ENCODE peak calls at places on chromosomes 16 and 17, in eight cellular contexts. Y is prostate gland, P is HFF-Myc, X is GM06990, E is pancreas, W is ovary, Q is fibroblast of lung, I is cardiac muscle cell. N is an unnamed sample.

GRCh38 chr17:82222816-82223215 is 6.0 kb upstream of the SLC16A3 start:
- DNase-seq in Q (peak), W (no peak), X (no peak), E (no peak), I (no peak), P (no peak), Y (no peak), N (no peak)

GRCh38 chr17:69609495-69610315 is 195.2 kb downstream of the MAP2K6 start:
- DNase-seq in Y (no peak), Q (peak), I (peak), X (no peak), E (no peak), W (no peak), P (no peak), N (peak)

GRCh38 chr17:69909389-69909788 is 165.6 kb upstream of the KCNJ16 start:
- DNase-seq in X (no peak), W (no peak), P (no peak), I (no peak), Q (no peak), Y (no peak), E (no peak), N (no peak)

GRCh38 chr17:5500247-5500803 is 14.0 kb downstream of the MIS12 start:
- DNase-seq in Y (no peak), Q (no peak), I (no peak), X (no peak), W (no peak), P (no peak), E (no peak), N (no peak)

GRCh38 chr17:51423421-51424160 is 163.2 kb downstream of the UTP18 start:
- DNase-seq in X (no peak), I (no peak), P (no peak), Y (no peak), W (no peak), E (no peak), Q (no peak), N (no peak)

GRCh38 chr16:47732806-47733150 is 271.6 kb downstream of the PHKB start:
- DNase-seq in P (peak), Y (no peak), W (no peak), Q (peak), X (no peak), I (no peak), E (no peak), N (peak)

GRCh38 chr17:50564916-50565315 is 4.4 kb downstream of the CACNA1G start:
- DNase-seq in P (peak), Y (no peak), E (no peak), Q (peak), X (no peak), W (peak), I (no peak), N (peak)

GRCh38 chr16:19718624-19718965 is 524 bp downstream of the IQCK start:
- DNase-seq in Q (peak), W (peak), Y (no peak), I (no peak), P (no peak), X (no peak), E (no peak), N (peak)

GRCh38 chr16:87638736-87639135 is 36.4 kb downstream of the JPH3 start:
- DNase-seq in Y (no peak), I (no peak), P (no peak), X (no peak), W (no peak), E (no peak), Q (no peak), N (no peak)

GRCh38 chr17:35743911-35744328 is 9.1 kb downstream of the GAS2L2 start:
- DNase-seq in W (peak), Q (peak), X (no peak), P (no peak), Y (no peak), I (peak), E (no peak), N (peak)

GRCh38 chr17:732788-733720 is 658 bp downstream of the TLCD3A start:
- DNase-seq in P (no peak), W (peak), Q (peak), I (peak), Y (peak), E (peak), X (peak), N (peak)

GRCh38 chr16:23081675-23082119 is 67.6 kb downstream of the USP31 start:
- DNase-seq in W (no peak), Y (no peak), Q (no peak), X (no peak), I (no peak), E (no peak), P (peak), N (peak)

GRCh38 chr17:41697122-41697962 is 8.7 kb downstream of the EIF1 start:
- DNase-seq in E (peak), P (no peak), Y (peak), W (peak), I (no peak), Q (peak), X (no peak), N (peak)

GRCh38 chr17:40035162-40035559 is 19.0 kb downstream of the MED24 start:
- DNase-seq in E (no peak), P (no peak), Y (no peak), I (peak), X (no peak), W (no peak), Q (peak), N (peak)

GRCh38 chr16:69688589-69688988 is 37.8 kb downstream of the NQO1 start:
- DNase-seq in E (no peak), X (no peak), I (no peak), Q (no peak), W (no peak), P (no peak), Y (no peak), N (no peak)

GRCh38 chr17:42378597-42379594 is 9.3 kb downstream of the STAT3 start:
- DNase-seq in P (no peak), I (no peak), Q (peak), E (no peak), Y (no peak), X (peak), W (no peak), N (peak)

GRCh38 chr16:49513040-49513439 is 139.4 kb downstream of the C16orf78 start:
- DNase-seq in X (no peak), I (no peak), W (no peak), Q (no peak), E (no peak), P (no peak), Y (no peak), N (no peak)

DNA sequence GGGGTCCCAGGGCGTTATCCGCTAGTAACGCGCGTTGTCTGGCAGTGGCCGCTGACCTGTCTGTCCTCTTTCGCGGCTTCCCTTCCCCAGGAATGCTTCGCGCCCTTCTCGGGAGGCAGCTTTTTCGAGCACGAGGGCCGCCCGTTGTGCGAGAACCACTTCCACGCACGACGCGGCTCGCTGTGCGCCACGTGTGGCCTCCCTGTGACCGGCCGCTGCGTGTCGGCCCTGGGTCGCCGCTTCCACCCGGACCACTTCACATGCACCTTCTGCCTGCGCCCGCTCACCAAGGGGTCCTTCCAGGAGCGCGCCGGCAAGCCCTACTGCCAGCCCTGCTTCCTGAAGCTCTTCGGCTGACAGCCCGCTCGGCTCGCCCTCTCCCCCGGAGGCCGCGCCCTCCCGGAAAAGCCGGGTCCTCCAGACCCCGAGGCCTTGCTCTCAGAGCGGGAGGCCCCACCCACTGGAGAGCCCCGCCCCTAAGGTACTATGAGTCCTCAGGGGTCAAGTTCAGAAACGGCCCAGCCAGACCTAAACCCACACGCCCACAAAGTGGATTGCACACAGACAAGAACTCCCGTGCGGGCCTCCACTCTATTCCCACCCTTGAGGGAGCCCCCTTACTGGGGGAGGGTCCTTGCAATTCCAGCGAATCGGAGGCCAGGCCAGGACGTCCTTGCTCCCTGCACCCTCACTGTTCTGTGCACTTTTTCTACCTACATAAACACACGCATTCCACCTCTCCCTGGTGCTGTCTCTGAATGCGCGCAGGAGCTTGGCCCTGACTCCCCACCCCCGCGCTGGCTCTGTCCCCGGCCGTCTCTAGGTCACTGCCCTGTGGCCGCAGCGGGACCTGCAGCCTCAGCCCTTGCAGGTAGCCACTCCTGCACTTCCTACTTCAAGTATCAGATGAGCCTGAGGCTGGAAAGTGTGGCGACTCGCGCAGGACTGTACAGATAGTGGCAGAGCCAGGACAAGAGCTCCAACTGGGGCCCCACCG is 5.4 kb upstream of the SLC5A2 start:
- DNase-seq in Y (no peak), I (peak), W (no peak), P (no peak), X (no peak), Q (no peak), E (peak), N (no peak)
- H3K4me3 ChIP-seq in Y (no peak), I (peak), W (no peak), P (no peak), X (peak), Q (no peak), E (peak), N (no peak)

GRCh38 chr16:79897444-79898146 is 297.1 kb upstream of the MAF start:
- DNase-seq in I (no peak), X (no peak), Q (peak), P (no peak), W (peak), Y (no peak), E (no peak), N (peak)
- TF ChIP-seq CTCF in I (no peak), X (no peak), Q (no peak), P (no peak), W (no peak), Y (no peak), E (no peak), N (no peak)

DNA sequence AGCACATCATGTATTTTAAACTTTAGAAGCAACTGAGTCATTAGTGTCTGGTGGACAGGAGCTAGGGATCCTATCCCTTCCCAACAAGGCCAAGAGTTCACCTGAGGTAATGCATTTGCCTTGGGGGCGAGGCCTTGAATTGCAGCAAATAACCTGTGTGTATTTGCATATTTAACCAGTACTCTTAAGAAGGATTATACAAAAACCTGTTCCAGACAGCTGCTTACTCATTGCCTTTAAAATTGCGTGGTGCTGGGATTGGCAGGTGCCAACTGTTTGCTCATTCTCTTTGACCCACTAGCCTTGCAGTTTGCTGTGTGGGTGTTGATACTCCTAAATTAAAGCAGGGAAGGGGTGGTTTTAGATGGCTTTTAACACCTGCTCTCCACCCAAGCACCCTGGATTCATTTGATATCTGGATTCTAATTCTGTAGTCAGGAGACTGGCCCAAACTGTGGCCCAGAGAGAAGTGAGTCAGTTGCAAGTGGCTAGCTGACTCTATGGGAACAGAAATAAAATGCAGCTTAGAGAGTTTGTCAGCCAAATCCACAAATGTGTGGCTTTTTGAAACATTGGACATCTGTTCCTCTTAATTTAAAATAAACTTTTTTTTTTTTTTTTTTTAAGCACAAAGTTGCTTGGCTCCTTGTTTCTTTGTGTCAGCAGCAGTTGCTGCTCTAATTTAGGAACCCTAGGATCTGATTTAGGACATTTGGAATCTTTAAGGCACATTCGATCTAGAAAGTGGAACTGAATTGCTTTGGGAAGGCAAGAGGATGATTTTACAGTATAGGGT is 47.0 kb downstream of the TUBD1 start:
- DNase-seq in E (peak), X (no peak), Q (peak), Y (peak), P (no peak), W (no peak), I (no peak), N (peak)
- H3K4me3 ChIP-seq in E (no peak), X (peak), Q (no peak), Y (no peak), P (no peak), W (no peak), I (no peak), N (no peak)

DNA sequence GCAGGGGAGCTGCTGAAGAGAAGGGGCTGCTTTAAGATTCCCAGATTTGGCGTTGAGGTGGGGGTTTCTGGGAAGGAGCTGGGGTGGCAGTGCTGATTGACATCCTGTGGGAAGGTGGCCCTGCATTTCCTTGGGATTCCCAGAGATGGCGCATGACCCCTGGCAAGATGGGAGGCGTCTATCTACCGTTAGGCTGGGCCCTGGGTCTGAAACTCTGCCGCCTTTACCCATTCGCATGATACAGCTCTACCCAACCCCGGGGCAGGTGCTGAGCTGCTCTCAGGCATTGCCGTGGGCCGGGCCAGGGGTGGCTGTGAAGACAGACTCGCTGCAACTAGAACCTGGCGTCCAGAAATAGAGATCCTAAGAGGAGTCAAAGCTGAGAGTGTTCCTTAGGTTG is 9.9 kb upstream of the MVD start:
- DNase-seq in I (peak), E (no peak), Y (no peak), Q (no peak), W (no peak), X (no peak), P (no peak), N (no peak)
- TF ChIP-seq CTCF in I (peak), E (no peak), Y (no peak), Q (no peak), W (no peak), X (no peak), P (peak), N (peak)

DNA sequence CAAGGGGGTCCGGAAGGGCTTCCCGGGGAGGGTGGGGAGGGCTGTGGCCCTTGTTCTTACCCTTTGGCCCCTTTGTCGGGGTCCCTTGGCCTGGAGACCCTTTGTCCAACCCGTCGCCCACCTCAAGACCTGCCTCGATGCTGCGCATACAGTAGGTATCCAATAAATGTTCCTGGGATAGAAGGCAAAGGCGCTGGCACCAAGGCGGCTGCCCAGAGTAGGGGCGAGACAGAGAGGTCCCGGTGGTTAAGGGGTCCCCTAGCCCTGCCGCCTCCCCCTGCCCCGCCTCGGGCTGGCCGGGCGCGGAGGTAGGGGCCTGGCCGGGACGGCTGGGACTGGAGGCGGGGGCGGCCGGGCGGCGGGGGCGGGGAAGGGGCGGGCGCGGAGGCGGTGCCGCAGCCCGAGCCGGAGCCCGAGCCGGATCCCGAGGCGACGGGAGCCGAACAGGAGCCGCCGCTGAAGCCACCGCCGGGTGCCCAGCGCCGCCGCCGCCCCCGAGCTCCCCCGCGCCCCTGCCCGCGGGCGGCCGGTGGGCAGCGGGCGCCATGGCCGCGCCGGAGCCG is at the start of gene NHERF2:
- DNase-seq in E (peak), W (peak), X (peak), I (peak), P (no peak), Q (no peak), Y (peak), N (no peak)
- H3K4me3 ChIP-seq in E (peak), W (peak), X (peak), I (peak), P (peak), Q (peak), Y (peak), N (peak)